ENCODE peak calls at places on chromosome 19, in ten cellular contexts. One of them, this sample, is unnamed.

GRCh38 chr19:58407658-58408151 is 744 bp upstream of the ZNF584 start:
- DNase-seq in breast epithelium: no peak
- DNase-seq in spleen: no peak
- DNase-seq in Panc1: no peak
- DNase-seq in GM23338: peak
- DNase-seq in transverse colon: no peak
- DNase-seq in stomach: no peak
- DNase-seq in SK-N-SH: no peak
- DNase-seq in K562: no peak
- DNase-seq in endothelial cell of umbilical vein: no peak
- DNase-seq in this sample: no peak

GRCh38 chr19:41194157-41194552 is 1.1 kb downstream of the CYP2S1 start:
- DNase-seq in breast epithelium: no peak
- DNase-seq in spleen: no peak
- DNase-seq in Panc1: no peak
- DNase-seq in GM23338: peak
- DNase-seq in transverse colon: no peak
- DNase-seq in stomach: no peak
- DNase-seq in SK-N-SH: no peak
- DNase-seq in K562: no peak
- DNase-seq in endothelial cell of umbilical vein: no peak
- DNase-seq in this sample: no peak

GRCh38 chr19:38647966-38648788 is 728 bp downstream of the ACTN4 start:
- DNase-seq in breast epithelium: no peak
- DNase-seq in spleen: no peak
- DNase-seq in Panc1: no peak
- DNase-seq in GM23338: no peak
- DNase-seq in transverse colon: no peak
- DNase-seq in stomach: no peak
- DNase-seq in SK-N-SH: peak
- DNase-seq in K562: no peak
- DNase-seq in endothelial cell of umbilical vein: peak
- DNase-seq in this sample: no peak

GRCh38 chr19:5154129-5154798 is 185.4 kb downstream of the KDM4B start:
- DNase-seq in breast epithelium: no peak
- DNase-seq in spleen: peak
- DNase-seq in Panc1: no peak
- DNase-seq in GM23338: peak
- DNase-seq in transverse colon: peak
- DNase-seq in stomach: peak
- DNase-seq in SK-N-SH: peak
- DNase-seq in K562: peak
- DNase-seq in endothelial cell of umbilical vein: no peak
- DNase-seq in this sample: peak

GRCh38 chr19:17951151-17952040 is 15.5 kb upstream of the KCNN1 start:
- DNase-seq in breast epithelium: no peak
- DNase-seq in spleen: no peak
- DNase-seq in Panc1: no peak
- DNase-seq in GM23338: no peak
- DNase-seq in transverse colon: no peak
- DNase-seq in stomach: no peak
- DNase-seq in SK-N-SH: no peak
- DNase-seq in K562: peak
- DNase-seq in endothelial cell of umbilical vein: no peak
- DNase-seq in this sample: no peak

GRCh38 chr19:39409207-39409885 is 2.7 kb downstream of the ZFP36 start:
- DNase-seq in breast epithelium: peak
- DNase-seq in spleen: peak
- DNase-seq in Panc1: peak
- DNase-seq in GM23338: peak
- DNase-seq in transverse colon: peak
- DNase-seq in stomach: peak
- DNase-seq in SK-N-SH: peak
- DNase-seq in K562: peak
- DNase-seq in endothelial cell of umbilical vein: peak
- DNase-seq in this sample: peak

GRCh38 chr19:17794731-17795494 is at the start of gene B3GNT3:
- DNase-seq in breast epithelium: no peak
- DNase-seq in spleen: no peak
- DNase-seq in Panc1: no peak
- DNase-seq in GM23338: peak
- DNase-seq in transverse colon: peak
- DNase-seq in stomach: peak
- DNase-seq in SK-N-SH: no peak
- DNase-seq in K562: peak
- DNase-seq in endothelial cell of umbilical vein: no peak
- DNase-seq in this sample: no peak

GRCh38 chr19:35845215-35846037 is 6.9 kb downstream of the NPHS1 start:
- DNase-seq in breast epithelium: no peak
- DNase-seq in spleen: peak
- DNase-seq in Panc1: no peak
- DNase-seq in GM23338: peak
- DNase-seq in transverse colon: peak
- DNase-seq in stomach: no peak
- DNase-seq in SK-N-SH: peak
- DNase-seq in K562: peak
- DNase-seq in endothelial cell of umbilical vein: no peak
- DNase-seq in this sample: no peak

GRCh38 chr19:6476155-6476895 is 5.3 kb downstream of the DENND1C start:
- DNase-seq in breast epithelium: no peak
- DNase-seq in spleen: peak
- DNase-seq in Panc1: peak
- DNase-seq in GM23338: peak
- DNase-seq in transverse colon: peak
- DNase-seq in stomach: peak
- DNase-seq in SK-N-SH: peak
- DNase-seq in K562: peak
- DNase-seq in endothelial cell of umbilical vein: peak
- DNase-seq in this sample: no peak

GRCh38 chr19:15166700-15167099 is 34.1 kb downstream of the NOTCH3 start:
- DNase-seq in breast epithelium: no peak
- DNase-seq in spleen: no peak
- DNase-seq in Panc1: no peak
- DNase-seq in GM23338: peak
- DNase-seq in transverse colon: no peak
- DNase-seq in stomach: no peak
- DNase-seq in SK-N-SH: no peak
- DNase-seq in K562: peak
- DNase-seq in endothelial cell of umbilical vein: no peak
- DNase-seq in this sample: no peak

GRCh38 chr19:46650445-46650844 is 10.5 kb downstream of the DACT3 start:
- DNase-seq in breast epithelium: no peak
- DNase-seq in spleen: no peak
- DNase-seq in Panc1: no peak
- DNase-seq in GM23338: no peak
- DNase-seq in transverse colon: no peak
- DNase-seq in stomach: no peak
- DNase-seq in SK-N-SH: no peak
- DNase-seq in K562: no peak
- DNase-seq in endothelial cell of umbilical vein: no peak
- DNase-seq in this sample: no peak

GRCh38 chr19:5456836-5457200 is 1.6 kb downstream of the ZNRF4 start:
- DNase-seq in breast epithelium: no peak
- DNase-seq in spleen: no peak
- DNase-seq in Panc1: no peak
- DNase-seq in GM23338: no peak
- DNase-seq in transverse colon: no peak
- DNase-seq in stomach: no peak
- DNase-seq in SK-N-SH: no peak
- DNase-seq in K562: no peak
- DNase-seq in endothelial cell of umbilical vein: no peak
- DNase-seq in this sample: no peak

GRCh38 chr19:51573331-51573730 is 2.2 kb downstream of the ZNF175 start:
- DNase-seq in breast epithelium: no peak
- DNase-seq in spleen: no peak
- DNase-seq in Panc1: no peak
- DNase-seq in GM23338: no peak
- DNase-seq in transverse colon: no peak
- DNase-seq in stomach: no peak
- DNase-seq in SK-N-SH: no peak
- DNase-seq in K562: peak
- DNase-seq in endothelial cell of umbilical vein: peak
- DNase-seq in this sample: no peak

GRCh38 chr19:38945562-38946228 is 15.0 kb downstream of the MRPS12 start:
- DNase-seq in breast epithelium: no peak
- DNase-seq in spleen: no peak
- DNase-seq in Panc1: no peak
- DNase-seq in GM23338: peak
- DNase-seq in transverse colon: no peak
- DNase-seq in stomach: no peak
- DNase-seq in SK-N-SH: no peak
- DNase-seq in K562: no peak
- DNase-seq in endothelial cell of umbilical vein: no peak
- DNase-seq in this sample: no peak

GRCh38 chr19:40053491-40053890 is 2.5 kb downstream of the ZNF780B start:
- DNase-seq in breast epithelium: no peak
- DNase-seq in spleen: no peak
- DNase-seq in Panc1: no peak
- DNase-seq in GM23338: no peak
- DNase-seq in transverse colon: no peak
- DNase-seq in stomach: no peak
- DNase-seq in SK-N-SH: no peak
- DNase-seq in K562: no peak
- DNase-seq in endothelial cell of umbilical vein: no peak
- DNase-seq in this sample: no peak

GRCh38 chr19:18119243-18120105 is 21.9 kb downstream of the MAST3 start:
- DNase-seq in breast epithelium: no peak
- DNase-seq in spleen: peak
- DNase-seq in Panc1: no peak
- DNase-seq in GM23338: peak
- DNase-seq in transverse colon: peak
- DNase-seq in stomach: no peak
- DNase-seq in SK-N-SH: no peak
- DNase-seq in K562: no peak
- DNase-seq in endothelial cell of umbilical vein: no peak
- DNase-seq in this sample: no peak

GRCh38 chr19:51166846-51167490 is 24.9 kb downstream of the SIGLEC7 start:
- DNase-seq in breast epithelium: no peak
- DNase-seq in spleen: peak
- DNase-seq in Panc1: no peak
- DNase-seq in GM23338: no peak
- DNase-seq in transverse colon: peak
- DNase-seq in stomach: no peak
- DNase-seq in SK-N-SH: no peak
- DNase-seq in K562: no peak
- DNase-seq in endothelial cell of umbilical vein: no peak
- DNase-seq in this sample: no peak

GRCh38 chr19:15427350-15427700 is 8.5 kb upstream of the AKAP8L start:
- DNase-seq in breast epithelium: no peak
- DNase-seq in spleen: peak
- DNase-seq in Panc1: no peak
- DNase-seq in GM23338: no peak
- DNase-seq in transverse colon: no peak
- DNase-seq in stomach: no peak
- DNase-seq in SK-N-SH: no peak
- DNase-seq in K562: no peak
- DNase-seq in endothelial cell of umbilical vein: no peak
- DNase-seq in this sample: no peak

GRCh38 chr19:49712397-49712859 is 21.5 kb downstream of the CPT1C start:
- DNase-seq in breast epithelium: no peak
- DNase-seq in spleen: no peak
- DNase-seq in Panc1: peak
- DNase-seq in GM23338: peak
- DNase-seq in transverse colon: peak
- DNase-seq in stomach: no peak
- DNase-seq in SK-N-SH: peak
- DNase-seq in K562: peak
- DNase-seq in endothelial cell of umbilical vein: no peak
- DNase-seq in this sample: no peak
- TF ChIP-seq POLR2AphosphoS5 in breast epithelium: no peak
- TF ChIP-seq POLR2AphosphoS5 in spleen: no peak
- TF ChIP-seq POLR2AphosphoS5 in Panc1: no peak
- TF ChIP-seq POLR2AphosphoS5 in GM23338: peak
- TF ChIP-seq POLR2AphosphoS5 in transverse colon: no peak
- TF ChIP-seq POLR2AphosphoS5 in stomach: no peak
- TF ChIP-seq POLR2AphosphoS5 in SK-N-SH: peak
- TF ChIP-seq POLR2AphosphoS5 in K562: no peak
- TF ChIP-seq POLR2AphosphoS5 in endothelial cell of umbilical vein: no peak
- TF ChIP-seq POLR2AphosphoS5 in this sample: no peak

GRCh38 chr19:2261438-2262172 is 5.4 kb upstream of the JSRP1 start:
- DNase-seq in breast epithelium: no peak
- DNase-seq in spleen: no peak
- DNase-seq in Panc1: no peak
- DNase-seq in GM23338: peak
- DNase-seq in transverse colon: peak
- DNase-seq in stomach: peak
- DNase-seq in SK-N-SH: peak
- DNase-seq in K562: peak
- DNase-seq in endothelial cell of umbilical vein: peak
- DNase-seq in this sample: no peak
- TF ChIP-seq CTCF in breast epithelium: no peak
- TF ChIP-seq CTCF in spleen: peak
- TF ChIP-seq CTCF in Panc1: peak
- TF ChIP-seq CTCF in GM23338: peak
- TF ChIP-seq CTCF in transverse colon: peak
- TF ChIP-seq CTCF in stomach: no peak
- TF ChIP-seq CTCF in SK-N-SH: peak
- TF ChIP-seq CTCF in K562: peak
- TF ChIP-seq CTCF in endothelial cell of umbilical vein: peak
- TF ChIP-seq CTCF in this sample: peak

GRCh38 chr19:4057913-4058695 is 8.6 kb downstream of the ZBTB7A start:
- DNase-seq in breast epithelium: peak
- DNase-seq in spleen: peak
- DNase-seq in Panc1: no peak
- DNase-seq in GM23338: peak
- DNase-seq in transverse colon: peak
- DNase-seq in stomach: peak
- DNase-seq in SK-N-SH: no peak
- DNase-seq in K562: peak
- DNase-seq in endothelial cell of umbilical vein: peak
- DNase-seq in this sample: peak
- TF ChIP-seq POLR2AphosphoS5 in breast epithelium: no peak
- TF ChIP-seq POLR2AphosphoS5 in spleen: peak
- TF ChIP-seq POLR2AphosphoS5 in Panc1: no peak
- TF ChIP-seq POLR2AphosphoS5 in GM23338: no peak
- TF ChIP-seq POLR2AphosphoS5 in transverse colon: peak
- TF ChIP-seq POLR2AphosphoS5 in stomach: no peak
- TF ChIP-seq POLR2AphosphoS5 in SK-N-SH: no peak
- TF ChIP-seq POLR2AphosphoS5 in K562: peak
- TF ChIP-seq POLR2AphosphoS5 in endothelial cell of umbilical vein: peak
- TF ChIP-seq POLR2AphosphoS5 in this sample: no peak

GRCh38 chr19:12856684-12857083 is 18.4 kb downstream of the MAST1 start:
- DNase-seq in breast epithelium: no peak
- DNase-seq in spleen: no peak
- DNase-seq in Panc1: no peak
- DNase-seq in GM23338: no peak
- DNase-seq in transverse colon: no peak
- DNase-seq in stomach: no peak
- DNase-seq in SK-N-SH: no peak
- DNase-seq in K562: no peak
- DNase-seq in endothelial cell of umbilical vein: no peak
- DNase-seq in this sample: no peak

GRCh38 chr19:12859546-12859945 is 21.2 kb downstream of the MAST1 start:
- DNase-seq in breast epithelium: no peak
- DNase-seq in spleen: no peak
- DNase-seq in Panc1: no peak
- DNase-seq in GM23338: no peak
- DNase-seq in transverse colon: no peak
- DNase-seq in stomach: no peak
- DNase-seq in SK-N-SH: no peak
- DNase-seq in K562: no peak
- DNase-seq in endothelial cell of umbilical vein: no peak
- DNase-seq in this sample: no peak

GRCh38 chr19:12864143-12864542 is 17.1 kb downstream of the DNASE2 start:
- DNase-seq in breast epithelium: no peak
- DNase-seq in spleen: no peak
- DNase-seq in Panc1: no peak
- DNase-seq in GM23338: no peak
- DNase-seq in transverse colon: no peak
- DNase-seq in stomach: no peak
- DNase-seq in SK-N-SH: no peak
- DNase-seq in K562: no peak
- DNase-seq in endothelial cell of umbilical vein: no peak
- DNase-seq in this sample: no peak

GRCh38 chr19:12858041-12858928 is 20.0 kb downstream of the MAST1 start:
- DNase-seq in breast epithelium: no peak
- DNase-seq in spleen: no peak
- DNase-seq in Panc1: no peak
- DNase-seq in GM23338: peak
- DNase-seq in transverse colon: no peak
- DNase-seq in stomach: no peak
- DNase-seq in SK-N-SH: no peak
- DNase-seq in K562: no peak
- DNase-seq in endothelial cell of umbilical vein: no peak
- DNase-seq in this sample: no peak
- TF ChIP-seq CTCF in breast epithelium: no peak
- TF ChIP-seq CTCF in spleen: no peak
- TF ChIP-seq CTCF in Panc1: no peak
- TF ChIP-seq CTCF in GM23338: no peak
- TF ChIP-seq CTCF in transverse colon: no peak
- TF ChIP-seq CTCF in stomach: no peak
- TF ChIP-seq CTCF in SK-N-SH: no peak
- TF ChIP-seq CTCF in K562: no peak
- TF ChIP-seq CTCF in endothelial cell of umbilical vein: no peak
- TF ChIP-seq CTCF in this sample: no peak